ENCODE peak calls at places on chromosomes 3 and 15, in ten cellular contexts. R, B, M, F, X, C, T, H, I and Z are unnamed samples. For H3K9me3, the result is how much of the 10 kb centered on the place peaks cover.

GRCh38 chr15:31393441-31394091 is 66.9 kb downstream of the KLF13 start:
- DNase-seq in R (no peak), B (no peak), M (peak), F (peak), X (no peak), C (no peak), T (no peak), H (no peak), I (no peak), Z (no peak)

GRCh38 chr15:92617197-92618037 is 38.2 kb downstream of the FAM174B start:
- DNase-seq in R (no peak), B (no peak), M (peak), F (peak), X (peak), C (peak), T (peak), H (no peak), I (no peak), Z (peak)

GRCh38 chr3:112012205-112012604 is 13.5 kb downstream of the TAGLN3 start:
- DNase-seq in R (no peak), B (no peak), M (no peak), F (no peak), X (no peak), C (no peak), T (no peak), H (no peak), I (no peak), Z (no peak)

GRCh38 chr15:83960192-83960829 is 275.3 kb upstream of the GOLGA6L4 start:
- DNase-seq in R (no peak), B (no peak), M (no peak), F (no peak), X (no peak), C (no peak), T (no peak), H (no peak), I (no peak), Z (no peak)

GRCh38 chr3:162165346-162165745 is 668.7 kb downstream of the OTOL1 start:
- DNase-seq in R (no peak), B (no peak), M (no peak), F (no peak), X (no peak), C (no peak), T (peak), H (no peak), I (no peak), Z (no peak)

GRCh38 chr15:70264014-70264492 is 166.3 kb upstream of the TLE3 start:
- DNase-seq in R (no peak), B (no peak), M (no peak), F (no peak), X (no peak), C (no peak), T (no peak), H (no peak), I (no peak), Z (no peak)

GRCh38 chr3:175526609-175527280 is 667.6 kb downstream of the NAALADL2 start:
- DNase-seq in R (no peak), B (no peak), M (no peak), F (no peak), X (no peak), C (no peak), T (peak), H (no peak), I (no peak), Z (no peak)

GRCh38 chr3:183924956-183925355 is 40.3 kb upstream of the PARL start:
- DNase-seq in R (no peak), B (peak), M (no peak), F (no peak), X (peak), C (no peak), T (peak), H (no peak), I (no peak), Z (no peak)

GRCh38 chr3:8481380-8481779 is 20.2 kb upstream of the LMCD1 start:
- DNase-seq in R (no peak), B (no peak), M (no peak), F (no peak), X (no peak), C (no peak), T (no peak), H (no peak), I (no peak), Z (no peak)

GRCh38 chr3:15405448-15406050 is 21.8 kb downstream of the METTL6 start:
- DNase-seq in R (no peak), B (no peak), M (no peak), F (no peak), X (peak), C (no peak), T (peak), H (no peak), I (no peak), Z (no peak)

GRCh38 chr3:111582114-111582461 is 13.1 kb downstream of the ZBED2 start:
- DNase-seq in R (no peak), B (no peak), M (no peak), F (no peak), X (peak), C (no peak), T (peak), H (no peak), I (no peak), Z (no peak)

GRCh38 chr3:72355168-72355567 is 493.1 kb downstream of the SHQ1 start:
- DNase-seq in R (no peak), B (no peak), M (no peak), F (no peak), X (no peak), C (no peak), T (no peak), H (no peak), I (no peak), Z (no peak)

GRCh38 chr3:61015840-61016239 is 235.4 kb downstream of the FHIT start:
- DNase-seq in R (no peak), B (no peak), M (no peak), F (no peak), X (no peak), C (no peak), T (no peak), H (no peak), I (no peak), Z (no peak)

GRCh38 chr3:16668776-16669545 is 63.7 kb upstream of the DAZL start:
- DNase-seq in R (no peak), B (no peak), M (no peak), F (no peak), X (no peak), C (no peak), T (no peak), H (no peak), I (no peak), Z (no peak)

GRCh38 chr15:35697549-35698299 is 151.8 kb upstream of the DPH6 start:
- DNase-seq in R (no peak), B (no peak), M (no peak), F (no peak), X (peak), C (no peak), T (peak), H (no peak), I (no peak), Z (no peak)

GRCh38 chr3:99071096-99071495 is 169.6 kb upstream of the DCBLD2 start:
- DNase-seq in R (no peak), B (no peak), M (no peak), F (no peak), X (no peak), C (no peak), T (no peak), H (no peak), I (no peak), Z (no peak)

GRCh38 chr3:52017467-52018065 is 21.9 kb upstream of the RPL29 start:
- DNase-seq in R (no peak), B (no peak), M (no peak), F (no peak), X (no peak), C (no peak), T (no peak), H (no peak), I (no peak), Z (no peak)

GRCh38 chr3:59392116-59392515 is 342.3 kb upstream of the CFAP20DC start:
- DNase-seq in R (no peak), B (no peak), M (no peak), F (no peak), X (no peak), C (no peak), T (no peak), H (no peak), I (no peak), Z (no peak)

GRCh38 chr3:59385547-59385946 is 335.7 kb upstream of the CFAP20DC start:
- DNase-seq in R (no peak), B (no peak), M (no peak), F (no peak), X (no peak), C (no peak), T (no peak), H (no peak), I (no peak), Z (no peak)

GRCh38 chr3:59386165-59386564 is 336.3 kb upstream of the CFAP20DC start:
- DNase-seq in R (no peak), B (no peak), M (no peak), F (no peak), X (no peak), C (no peak), T (no peak), H (no peak), I (peak), Z (no peak)

GRCh38 chr3:59388555-59389280 is 338.9 kb upstream of the CFAP20DC start:
- DNase-seq in R (no peak), B (no peak), M (no peak), F (no peak), X (no peak), C (no peak), T (no peak), H (no peak), I (no peak), Z (no peak)

GRCh38 chr3:59391131-59391530 is 341.3 kb upstream of the CFAP20DC start:
- DNase-seq in R (no peak), B (no peak), M (no peak), F (no peak), X (no peak), C (no peak), T (no peak), H (no peak), I (no peak), Z (no peak)
- TF ChIP-seq CTCF in R (no peak), B (no peak), M (no peak), F (no peak), X (no peak), C (no peak), T (no peak), H (no peak), I (no peak), Z (no peak)

GRCh38 chr3:149832086-149832485 is 19.1 kb downstream of the RNF13 start:
- DNase-seq in R (no peak), B (no peak), M (no peak), F (no peak), X (no peak), C (no peak), T (peak), H (no peak), I (no peak), Z (no peak)

GRCh38 chr3:149833241-149833640 is 20.2 kb downstream of the RNF13 start:
- DNase-seq in R (no peak), B (no peak), M (no peak), F (no peak), X (no peak), C (no peak), T (no peak), H (no peak), I (no peak), Z (no peak)

GRCh38 chr3:149828390-149828789 is 15.4 kb downstream of the RNF13 start:
- DNase-seq in R (no peak), B (no peak), M (no peak), F (no peak), X (no peak), C (no peak), T (no peak), H (no peak), I (no peak), Z (no peak)

GRCh38 chr3:149830902-149831301 is 17.9 kb downstream of the RNF13 start:
- DNase-seq in R (no peak), B (no peak), M (no peak), F (no peak), X (no peak), C (no peak), T (no peak), H (no peak), I (no peak), Z (no peak)

DNA sequence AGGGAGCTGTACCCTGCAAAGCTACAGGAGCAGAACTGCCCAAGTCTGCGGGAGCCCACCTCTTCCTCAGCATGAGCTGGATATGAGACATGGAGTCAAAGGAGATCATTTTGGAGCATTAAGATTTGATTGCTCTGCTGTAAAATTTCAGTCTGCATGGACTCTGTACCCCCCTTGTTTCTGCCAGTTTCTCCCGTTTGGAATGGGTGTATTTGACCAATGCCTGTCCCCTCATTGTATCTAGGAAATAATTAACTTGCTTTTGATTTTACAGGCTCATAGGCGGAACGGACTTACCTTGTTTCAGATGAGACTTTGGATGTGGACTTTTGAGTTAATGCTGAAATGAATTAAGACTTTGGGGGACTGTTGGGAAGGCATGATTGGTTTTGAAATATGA is 18.3 kb downstream of the RNF13 start:
- DNase-seq in R (no peak), B (no peak), M (no peak), F (no peak), X (no peak), C (no peak), T (no peak), H (no peak), I (no peak), Z (no peak)
- H3K9me3 ChIP-seq in R (half or more), B (half or more), M (under half), F (under half), X (under half), C (under half), T (under half), H (under half), I (under half), Z (under half)

GRCh38 chr3:127728417-127728816 is 55.7 kb downstream of the ABTB1 start:
- DNase-seq in R (no peak), B (no peak), M (no peak), F (no peak), X (no peak), C (no peak), T (peak), H (no peak), I (no peak), Z (no peak)
- TF ChIP-seq CTCF in R (no peak), B (no peak), M (no peak), F (no peak), X (no peak), C (no peak), T (no peak), H (no peak), I (no peak), Z (no peak)

GRCh38 chr3:137760341-137761098 is 3.6 kb upstream of the SOX14 start:
- DNase-seq in R (no peak), B (no peak), M (no peak), F (no peak), X (no peak), C (peak), T (no peak), H (no peak), I (no peak), Z (no peak)

GRCh38 chr3:137762674-137763593 is 1.2 kb upstream of the SOX14 start:
- DNase-seq in R (no peak), B (no peak), M (no peak), F (no peak), X (no peak), C (no peak), T (no peak), H (no peak), I (no peak), Z (no peak)

GRCh38 chr3:137763594-137763938 is 549 bp upstream of the SOX14 start:
- DNase-seq in R (no peak), B (no peak), M (no peak), F (no peak), X (no peak), C (no peak), T (no peak), H (no peak), I (no peak), Z (no peak)

GRCh38 chr3:137761099-137761562 is 3.0 kb upstream of the SOX14 start:
- DNase-seq in R (no peak), B (no peak), M (no peak), F (no peak), X (no peak), C (peak), T (no peak), H (no peak), I (no peak), Z (no peak)

DNA sequence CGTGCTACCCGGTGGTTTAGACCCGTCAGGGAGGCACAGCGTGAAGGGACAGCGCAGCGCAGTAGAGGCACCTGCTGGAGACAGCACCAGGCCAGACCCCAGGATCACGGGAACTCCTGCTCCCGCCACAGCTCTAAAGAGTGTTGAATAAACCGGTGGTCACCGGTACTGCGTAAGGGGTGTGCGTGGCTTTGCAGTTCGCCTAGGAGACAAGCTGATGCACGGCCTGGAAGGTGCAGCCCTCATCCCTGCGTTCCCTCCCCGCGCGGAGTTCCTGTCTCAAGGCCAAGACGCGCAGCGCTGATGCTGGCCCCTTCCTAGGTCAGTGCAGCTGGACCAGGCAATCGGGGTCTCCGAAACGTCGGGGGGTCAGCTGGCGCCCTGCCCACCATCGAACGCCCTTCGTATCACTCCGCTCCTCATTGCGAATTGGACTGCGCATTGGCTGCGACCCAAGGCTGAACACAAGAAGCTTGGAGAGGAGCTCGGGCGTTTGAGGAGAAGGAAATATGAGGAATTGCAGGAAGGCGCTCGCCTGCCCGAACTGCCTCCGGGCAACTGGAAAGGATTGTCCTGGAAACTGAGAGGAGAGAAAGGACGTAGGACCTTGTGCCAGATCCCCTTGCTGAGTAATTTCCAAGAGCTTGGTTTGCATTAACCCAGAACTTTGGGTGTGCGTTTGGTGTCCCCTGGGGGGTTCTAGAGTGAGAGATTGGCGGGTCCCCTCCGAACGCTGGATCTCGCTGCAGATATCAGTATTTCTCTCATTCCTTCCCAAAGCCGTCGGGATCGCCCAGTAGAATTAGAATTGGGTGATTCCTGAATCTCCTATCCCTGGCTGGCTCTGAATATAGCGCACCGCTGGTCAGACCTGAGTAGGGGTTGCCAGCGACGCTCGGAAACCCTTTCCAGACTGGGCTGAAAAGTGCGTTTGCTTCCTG is 2.3 kb upstream of the SOX14 start:
- DNase-seq in R (no peak), B (no peak), M (no peak), F (no peak), X (no peak), C (no peak), T (no peak), H (no peak), I (no peak), Z (no peak)
- H3K9me3 ChIP-seq in R (under half), B (under half), M (under half), F (under half), X (under half), C (under half), T (under half), H (under half), I (under half), Z (under half)

DNA sequence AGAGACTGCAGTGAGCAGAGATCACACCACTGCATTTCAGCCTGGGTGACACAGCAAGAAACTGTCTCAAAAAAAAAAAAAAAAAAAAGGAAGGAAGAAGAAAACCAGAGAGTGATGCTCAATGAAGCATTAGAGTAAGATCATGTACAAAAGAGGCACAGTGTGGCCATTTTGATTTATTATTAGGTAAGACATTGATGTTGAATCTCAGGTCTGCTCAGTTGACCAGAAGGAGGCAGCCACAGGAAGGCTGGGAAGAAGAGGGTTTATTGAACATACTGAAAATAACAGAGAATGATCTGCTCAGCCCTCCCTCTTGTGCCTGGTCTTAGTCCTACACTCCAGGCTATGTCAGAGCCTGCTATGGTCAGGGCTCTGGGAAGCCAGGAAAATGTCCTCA is 15.6 kb downstream of the LRRK1 start:
- DNase-seq in R (no peak), B (no peak), M (no peak), F (no peak), X (no peak), C (no peak), T (peak), H (no peak), I (no peak), Z (no peak)
- TF ChIP-seq CTCF in R (no peak), B (no peak), M (no peak), F (no peak), X (no peak), C (no peak), T (peak), H (no peak), I (peak), Z (no peak)